ENCODE peak calls at places on chromosomes 16 and 17, in six cellular contexts. One of them, this sample, is unnamed.

GRCh38 chr17:76529224-76529642 is 8.3 kb downstream of the CYGB start:
- DNase-seq in nephron progenitor cell: no peak
- DNase-seq in fibroblast of pulmonary artery: peak; percentile 91
- DNase-seq in WERI-Rb-1: no peak
- DNase-seq in spleen: no peak
- DNase-seq in D721Med: peak; percentile 5
- DNase-seq in this sample: no peak

GRCh38 chr17:10435096-10435495 is 13.3 kb upstream of the MYH8 start:
- DNase-seq in nephron progenitor cell: no peak
- DNase-seq in spleen: no peak
- DNase-seq in fibroblast of pulmonary artery: no peak
- DNase-seq in D721Med: no peak
- DNase-seq in WERI-Rb-1: peak; percentile 9
- DNase-seq in this sample: no peak

GRCh38 chr16:48611329-48612137 is 1.6 kb upstream of the N4BP1 start:
- DNase-seq in nephron progenitor cell: no peak
- DNase-seq in fibroblast of pulmonary artery: no peak
- DNase-seq in WERI-Rb-1: no peak
- DNase-seq in spleen: peak; percentile 93
- DNase-seq in D721Med: no peak
- DNase-seq in this sample: no peak

GRCh38 chr17:1398900-1399299 is 1.1 kb downstream of the YWHAE start:
- DNase-seq in spleen: no peak
- DNase-seq in nephron progenitor cell: no peak
- DNase-seq in fibroblast of pulmonary artery: peak; percentile 33
- DNase-seq in D721Med: no peak
- DNase-seq in WERI-Rb-1: no peak
- DNase-seq in this sample: no peak

GRCh38 chr16:49651980-49652379 is 203.9 kb downstream of the ZNF423 start:
- DNase-seq in nephron progenitor cell: no peak
- DNase-seq in WERI-Rb-1: no peak
- DNase-seq in fibroblast of pulmonary artery: no peak
- DNase-seq in D721Med: no peak
- DNase-seq in spleen: peak; percentile 18
- DNase-seq in this sample: no peak

GRCh38 chr16:69607674-69608073 is 41.9 kb downstream of the NFAT5 start:
- DNase-seq in spleen: no peak
- DNase-seq in fibroblast of pulmonary artery: no peak
- DNase-seq in nephron progenitor cell: no peak
- DNase-seq in D721Med: no peak
- DNase-seq in WERI-Rb-1: no peak
- DNase-seq in this sample: no peak

GRCh38 chr17:62792122-62792800 is 15.9 kb downstream of the MARCHF10 start:
- DNase-seq in D721Med: no peak
- DNase-seq in spleen: no peak
- DNase-seq in WERI-Rb-1: peak; percentile 2
- DNase-seq in fibroblast of pulmonary artery: peak; percentile 91
- DNase-seq in nephron progenitor cell: no peak
- DNase-seq in this sample: no peak

GRCh38 chr17:66191607-66192377 is at the start of gene CEP112:
- DNase-seq in D721Med: peak; percentile 73
- DNase-seq in fibroblast of pulmonary artery: peak; percentile 80
- DNase-seq in nephron progenitor cell: peak; percentile 99
- DNase-seq in spleen: peak; percentile 92
- DNase-seq in WERI-Rb-1: peak; percentile 95
- DNase-seq in this sample: peak; percentile 94

GRCh38 chr16:66416136-66416535 is 11.0 kb upstream of the BEAN1 start:
- DNase-seq in fibroblast of pulmonary artery: no peak
- DNase-seq in WERI-Rb-1: no peak
- DNase-seq in D721Med: no peak
- DNase-seq in spleen: no peak
- DNase-seq in nephron progenitor cell: no peak
- DNase-seq in this sample: no peak

GRCh38 chr17:59727817-59728533 is 20.5 kb downstream of the VMP1 start:
- DNase-seq in nephron progenitor cell: no peak
- DNase-seq in fibroblast of pulmonary artery: no peak
- DNase-seq in D721Med: no peak
- DNase-seq in spleen: no peak
- DNase-seq in WERI-Rb-1: no peak
- DNase-seq in this sample: no peak

GRCh38 chr17:31798205-31798724 is 60.8 kb downstream of the COPRS start:
- DNase-seq in spleen: no peak
- DNase-seq in nephron progenitor cell: no peak
- DNase-seq in fibroblast of pulmonary artery: no peak
- DNase-seq in D721Med: no peak
- DNase-seq in WERI-Rb-1: no peak
- DNase-seq in this sample: no peak

GRCh38 chr17:41537990-41538389 is 9.9 kb upstream of the KRT19 start:
- DNase-seq in spleen: peak; percentile 37
- DNase-seq in fibroblast of pulmonary artery: peak; percentile 55
- DNase-seq in nephron progenitor cell: no peak
- DNase-seq in D721Med: no peak
- DNase-seq in WERI-Rb-1: no peak
- DNase-seq in this sample: no peak

GRCh38 chr16:73126453-73126853 is 78.5 kb upstream of the ZFHX3 start:
- DNase-seq in D721Med: no peak
- DNase-seq in spleen: no peak
- DNase-seq in fibroblast of pulmonary artery: peak; percentile 97
- DNase-seq in WERI-Rb-1: no peak
- DNase-seq in nephron progenitor cell: no peak
- DNase-seq in this sample: no peak

GRCh38 chr16:84367750-84368320 is 503 bp upstream of the ATP2C2 start:
- DNase-seq in spleen: peak; percentile 77
- DNase-seq in fibroblast of pulmonary artery: no peak
- DNase-seq in D721Med: no peak
- DNase-seq in nephron progenitor cell: no peak
- DNase-seq in WERI-Rb-1: no peak
- DNase-seq in this sample: no peak

GRCh38 chr17:48310748-48311213 is 119.2 kb downstream of the SKAP1 start:
- DNase-seq in fibroblast of pulmonary artery: no peak
- DNase-seq in D721Med: no peak
- DNase-seq in nephron progenitor cell: peak; percentile 79
- DNase-seq in WERI-Rb-1: peak; percentile 89
- DNase-seq in spleen: peak; percentile 25
- DNase-seq in this sample: peak; percentile 54

GRCh38 chr17:40303009-40303657 is 5.8 kb upstream of the RARA start:
- DNase-seq in WERI-Rb-1: peak; percentile 67
- DNase-seq in fibroblast of pulmonary artery: peak; percentile 83
- DNase-seq in D721Med: no peak
- DNase-seq in nephron progenitor cell: no peak
- DNase-seq in spleen: no peak
- DNase-seq in this sample: no peak

GRCh38 chr16:70774261-70774660 is 26.7 kb downstream of the VAC14 start:
- DNase-seq in nephron progenitor cell: no peak
- DNase-seq in fibroblast of pulmonary artery: no peak
- DNase-seq in spleen: peak; percentile 3
- DNase-seq in WERI-Rb-1: no peak
- DNase-seq in D721Med: no peak
- DNase-seq in this sample: no peak

GRCh38 chr16:19001788-19002187 is 18.1 kb downstream of the TMC7 start:
- DNase-seq in WERI-Rb-1: no peak
- DNase-seq in nephron progenitor cell: no peak
- DNase-seq in spleen: no peak
- DNase-seq in D721Med: no peak
- DNase-seq in fibroblast of pulmonary artery: peak; percentile 56
- DNase-seq in this sample: no peak

GRCh38 chr17:62193297-62193696 is 128.2 kb upstream of the MED13 start:
- DNase-seq in WERI-Rb-1: no peak
- DNase-seq in fibroblast of pulmonary artery: no peak
- DNase-seq in D721Med: no peak
- DNase-seq in spleen: no peak
- DNase-seq in nephron progenitor cell: no peak
- DNase-seq in this sample: no peak

GRCh38 chr17:4498461-4499397 is at the start of gene SPNS2:
- DNase-seq in spleen: peak; percentile 91
- DNase-seq in WERI-Rb-1: peak; percentile 73
- DNase-seq in D721Med: peak; percentile 97
- DNase-seq in fibroblast of pulmonary artery: peak; percentile 38
- DNase-seq in nephron progenitor cell: peak; percentile 80
- DNase-seq in this sample: peak; percentile 85

GRCh38 chr17:29151567-29151966 is 28.6 kb downstream of the MYO18A start:
- DNase-seq in WERI-Rb-1: no peak
- DNase-seq in nephron progenitor cell: no peak
- DNase-seq in spleen: no peak
- DNase-seq in fibroblast of pulmonary artery: peak; percentile 74
- DNase-seq in D721Med: no peak
- DNase-seq in this sample: no peak

GRCh38 chr17:30570596-30571265 is 93.5 kb downstream of the GOSR1 start:
- DNase-seq in nephron progenitor cell: no peak
- DNase-seq in D721Med: no peak
- DNase-seq in WERI-Rb-1: peak; percentile 7
- DNase-seq in spleen: no peak
- DNase-seq in fibroblast of pulmonary artery: no peak
- DNase-seq in this sample: no peak

GRCh38 chr17:67245694-67246397 is 850 bp upstream of the HELZ start:
- DNase-seq in fibroblast of pulmonary artery: no peak
- DNase-seq in nephron progenitor cell: peak; percentile 84
- DNase-seq in spleen: peak; percentile 88
- DNase-seq in D721Med: no peak
- DNase-seq in WERI-Rb-1: peak; percentile 71
- DNase-seq in this sample: peak; percentile 49

GRCh38 chr17:30234954-30235353 is 543 bp downstream of the SLC6A4 start:
- DNase-seq in WERI-Rb-1: no peak
- DNase-seq in spleen: no peak
- DNase-seq in nephron progenitor cell: no peak
- DNase-seq in D721Med: no peak
- DNase-seq in fibroblast of pulmonary artery: no peak
- DNase-seq in this sample: no peak

GRCh38 chr16:1713933-1714332 is 7.9 kb downstream of the MAPK8IP3 start:
- DNase-seq in fibroblast of pulmonary artery: no peak
- DNase-seq in WERI-Rb-1: peak; percentile 61
- DNase-seq in nephron progenitor cell: peak; percentile 19
- DNase-seq in spleen: peak; percentile 85
- DNase-seq in D721Med: no peak
- DNase-seq in this sample: no peak

GRCh38 chr16:88309905-88310259 is 72.9 kb upstream of the ZNF469 start:
- DNase-seq in WERI-Rb-1: peak; percentile 31
- DNase-seq in spleen: no peak
- DNase-seq in nephron progenitor cell: no peak
- DNase-seq in D721Med: no peak
- DNase-seq in fibroblast of pulmonary artery: no peak
- DNase-seq in this sample: no peak

GRCh38 chr17:3870871-3871306 is 22.0 kb downstream of the CAMKK1 start:
- DNase-seq in fibroblast of pulmonary artery: peak; percentile 66
- DNase-seq in nephron progenitor cell: no peak
- DNase-seq in spleen: no peak
- DNase-seq in WERI-Rb-1: no peak
- DNase-seq in D721Med: no peak
- DNase-seq in this sample: no peak

GRCh38 chr16:2981899-2982250 is 1.6 kb upstream of the PKMYT1 start:
- DNase-seq in D721Med: no peak
- DNase-seq in nephron progenitor cell: no peak
- DNase-seq in WERI-Rb-1: peak; percentile 59
- DNase-seq in spleen: no peak
- DNase-seq in fibroblast of pulmonary artery: no peak
- DNase-seq in this sample: no peak

GRCh38 chr17:29096094-29096493 is 53.2 kb downstream of the PIPOX start:
- DNase-seq in D721Med: no peak
- DNase-seq in nephron progenitor cell: no peak
- DNase-seq in fibroblast of pulmonary artery: no peak
- DNase-seq in WERI-Rb-1: no peak
- DNase-seq in spleen: no peak
- DNase-seq in this sample: no peak

GRCh38 chr16:28218109-28218508 is 6.3 kb upstream of the XPO6 start:
- DNase-seq in D721Med: no peak
- DNase-seq in fibroblast of pulmonary artery: peak; percentile 73
- DNase-seq in WERI-Rb-1: peak; percentile 61
- DNase-seq in nephron progenitor cell: no peak
- DNase-seq in spleen: no peak
- DNase-seq in this sample: no peak
- TF ChIP-seq CTCF in D721Med: peak; percentile 40
- TF ChIP-seq CTCF in fibroblast of pulmonary artery: peak; percentile 72
- TF ChIP-seq CTCF in WERI-Rb-1: peak; percentile 78
- TF ChIP-seq CTCF in nephron progenitor cell: no peak
- TF ChIP-seq CTCF in spleen: peak; percentile 52
- TF ChIP-seq CTCF in this sample: no peak

GRCh38 chr16:10988164-10988803 is 43.9 kb downstream of the CLEC16A start:
- DNase-seq in spleen: no peak
- DNase-seq in nephron progenitor cell: no peak
- DNase-seq in D721Med: no peak
- DNase-seq in fibroblast of pulmonary artery: no peak
- DNase-seq in WERI-Rb-1: peak; percentile 19
- DNase-seq in this sample: no peak
- TF ChIP-seq CTCF in spleen: peak; percentile 31
- TF ChIP-seq CTCF in nephron progenitor cell: peak; percentile 10
- TF ChIP-seq CTCF in D721Med: no peak
- TF ChIP-seq CTCF in fibroblast of pulmonary artery: peak; percentile 45
- TF ChIP-seq CTCF in WERI-Rb-1: peak; percentile 59
- TF ChIP-seq CTCF in this sample: no peak

GRCh38 chr16:4663756-4664465 is 29.5 kb upstream of the NUDT16L1 start:
- DNase-seq in WERI-Rb-1: no peak
- DNase-seq in D721Med: no peak
- DNase-seq in fibroblast of pulmonary artery: peak; percentile 23
- DNase-seq in nephron progenitor cell: no peak
- DNase-seq in spleen: peak; percentile 87
- DNase-seq in this sample: no peak
- TF ChIP-seq CTCF in WERI-Rb-1: no peak
- TF ChIP-seq CTCF in D721Med: no peak
- TF ChIP-seq CTCF in fibroblast of pulmonary artery: no peak
- TF ChIP-seq CTCF in nephron progenitor cell: no peak
- TF ChIP-seq CTCF in spleen: no peak
- TF ChIP-seq CTCF in this sample: no peak

DNA sequence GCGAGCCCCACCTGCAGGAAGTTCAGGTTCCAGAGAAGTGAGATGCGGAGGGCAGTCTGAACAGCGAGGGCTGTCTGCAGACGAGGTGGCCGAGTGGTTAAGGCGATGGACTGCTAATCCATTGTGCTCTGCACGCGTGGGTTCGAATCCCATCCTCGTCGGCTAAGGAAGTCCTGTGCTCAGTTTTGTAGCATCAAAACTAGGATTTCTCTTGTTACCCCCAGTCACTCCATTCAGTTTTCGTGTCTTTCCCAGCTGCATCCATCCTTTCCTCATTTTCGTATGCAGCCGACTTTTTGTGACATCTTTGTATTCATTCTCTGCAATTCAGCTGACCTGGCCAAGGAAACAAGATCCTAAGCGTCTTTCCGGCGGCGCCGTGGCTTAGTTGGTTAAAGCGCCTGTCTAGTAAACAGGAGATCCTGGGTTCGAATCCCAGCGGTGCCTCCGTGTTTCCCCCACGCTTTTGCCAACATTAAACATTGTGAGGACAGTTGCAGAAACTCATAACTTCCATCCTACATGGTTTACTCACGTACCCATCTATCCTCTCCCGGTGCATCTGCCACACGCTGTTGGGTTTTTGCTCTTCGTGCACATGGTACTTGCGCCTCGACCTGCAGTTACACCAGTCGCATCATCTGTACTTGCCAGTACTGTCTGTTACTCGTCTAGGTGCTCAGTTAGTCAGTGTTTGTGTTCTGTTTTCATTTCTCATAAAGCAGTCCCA is 3.0 kb downstream of the BORCS6 start:
- DNase-seq in spleen: peak; percentile 95
- DNase-seq in fibroblast of pulmonary artery: peak; percentile 97
- DNase-seq in WERI-Rb-1: peak; percentile 95
- DNase-seq in D721Med: no peak
- DNase-seq in nephron progenitor cell: peak; percentile 93
- DNase-seq in this sample: peak; percentile 92
- TF ChIP-seq CTCF in spleen: peak; percentile 28
- TF ChIP-seq CTCF in fibroblast of pulmonary artery: peak; percentile 42
- TF ChIP-seq CTCF in WERI-Rb-1: peak; percentile 48
- TF ChIP-seq CTCF in D721Med: peak; percentile 16
- TF ChIP-seq CTCF in nephron progenitor cell: no peak
- TF ChIP-seq CTCF in this sample: no peak

GRCh38 chr16:56609463-56609921 is 1.1 kb downstream of the MT2A start:
- DNase-seq in D721Med: no peak
- DNase-seq in WERI-Rb-1: no peak
- DNase-seq in fibroblast of pulmonary artery: peak; percentile 90
- DNase-seq in nephron progenitor cell: no peak
- DNase-seq in spleen: peak; percentile 84
- DNase-seq in this sample: no peak
- TF ChIP-seq CTCF in D721Med: no peak
- TF ChIP-seq CTCF in WERI-Rb-1: no peak
- TF ChIP-seq CTCF in fibroblast of pulmonary artery: no peak
- TF ChIP-seq CTCF in nephron progenitor cell: no peak
- TF ChIP-seq CTCF in spleen: no peak
- TF ChIP-seq CTCF in this sample: no peak

This sample was measured in glutamatergic neuron.